ENCODE peak calls at places on chromosomes 13 and 19, in ten cellular contexts. One of them, this sample, is unnamed.
A peak's percentile ranks its signal among the peaks of the same experiment; 100 is the strongest.

GRCh38 chr19:10818306-10819123 is 17.5 kb downstream of the TMED1 start:
- DNase-seq in CD8-positive, alpha-beta memory T cell: no peak
- DNase-seq in fibroblast of mammary gland: no peak
- DNase-seq in heart right ventricle: no peak
- DNase-seq in SK-N-SH: peak; percentile 54
- DNase-seq in foreskin fibroblast: peak; percentile 53
- DNase-seq in testis: no peak
- DNase-seq in suprapubic skin: no peak
- DNase-seq in fibroblast of lung: no peak
- DNase-seq in left ventricle myocardium inferior: no peak
- DNase-seq in this sample: no peak

GRCh38 chr19:33434886-33435705 is 61.6 kb downstream of the CEBPG start:
- DNase-seq in heart right ventricle: no peak
- DNase-seq in SK-N-SH: peak; percentile 90
- DNase-seq in left ventricle myocardium inferior: peak; percentile 9
- DNase-seq in foreskin fibroblast: peak; percentile 55
- DNase-seq in CD8-positive, alpha-beta memory T cell: peak; percentile 42
- DNase-seq in suprapubic skin: no peak
- DNase-seq in fibroblast of lung: peak; percentile 40
- DNase-seq in fibroblast of mammary gland: peak; percentile 25
- DNase-seq in testis: no peak
- DNase-seq in this sample: no peak

GRCh38 chr13:97460004-97460756 is 26.2 kb downstream of the RAP2A start:
- DNase-seq in left ventricle myocardium inferior: no peak
- DNase-seq in heart right ventricle: no peak
- DNase-seq in suprapubic skin: no peak
- DNase-seq in SK-N-SH: no peak
- DNase-seq in fibroblast of lung: peak; percentile 12
- DNase-seq in testis: no peak
- DNase-seq in fibroblast of mammary gland: peak; percentile 59
- DNase-seq in CD8-positive, alpha-beta memory T cell: no peak
- DNase-seq in foreskin fibroblast: no peak
- DNase-seq in this sample: no peak

GRCh38 chr13:95292622-95293021 is 8.6 kb downstream of the ABCC4 start:
- DNase-seq in SK-N-SH: no peak
- DNase-seq in fibroblast of mammary gland: no peak
- DNase-seq in testis: no peak
- DNase-seq in left ventricle myocardium inferior: no peak
- DNase-seq in suprapubic skin: no peak
- DNase-seq in fibroblast of lung: no peak
- DNase-seq in foreskin fibroblast: no peak
- DNase-seq in CD8-positive, alpha-beta memory T cell: no peak
- DNase-seq in heart right ventricle: no peak
- DNase-seq in this sample: no peak

GRCh38 chr19:14091086-14091884 is 734 bp upstream of the SAMD1 start:
- DNase-seq in left ventricle myocardium inferior: no peak
- DNase-seq in heart right ventricle: no peak
- DNase-seq in testis: no peak
- DNase-seq in CD8-positive, alpha-beta memory T cell: peak; percentile 82
- DNase-seq in SK-N-SH: peak; percentile 93
- DNase-seq in fibroblast of lung: peak; percentile 67
- DNase-seq in foreskin fibroblast: peak; percentile 72
- DNase-seq in suprapubic skin: no peak
- DNase-seq in fibroblast of mammary gland: peak; percentile 58
- DNase-seq in this sample: peak; percentile 72

GRCh38 chr13:111908391-111908790 is 158.6 kb upstream of the SOX1 start:
- DNase-seq in heart right ventricle: no peak
- DNase-seq in fibroblast of mammary gland: no peak
- DNase-seq in testis: no peak
- DNase-seq in suprapubic skin: peak; percentile 71
- DNase-seq in CD8-positive, alpha-beta memory T cell: no peak
- DNase-seq in fibroblast of lung: no peak
- DNase-seq in left ventricle myocardium inferior: no peak
- DNase-seq in SK-N-SH: no peak
- DNase-seq in foreskin fibroblast: no peak
- DNase-seq in this sample: no peak

GRCh38 chr13:67726979-67727378 is 496.8 kb upstream of the PCDH9 start:
- DNase-seq in foreskin fibroblast: no peak
- DNase-seq in CD8-positive, alpha-beta memory T cell: no peak
- DNase-seq in fibroblast of lung: no peak
- DNase-seq in left ventricle myocardium inferior: no peak
- DNase-seq in SK-N-SH: no peak
- DNase-seq in fibroblast of mammary gland: no peak
- DNase-seq in heart right ventricle: no peak
- DNase-seq in suprapubic skin: no peak
- DNase-seq in testis: no peak
- DNase-seq in this sample: no peak

GRCh38 chr13:67023088-67023893 is 206.8 kb downstream of the PCDH9 start:
- DNase-seq in SK-N-SH: no peak
- DNase-seq in heart right ventricle: no peak
- DNase-seq in testis: no peak
- DNase-seq in left ventricle myocardium inferior: no peak
- DNase-seq in fibroblast of mammary gland: peak; percentile 80
- DNase-seq in suprapubic skin: no peak
- DNase-seq in foreskin fibroblast: peak; percentile 61
- DNase-seq in fibroblast of lung: peak; percentile 98
- DNase-seq in CD8-positive, alpha-beta memory T cell: no peak
- DNase-seq in this sample: peak; percentile 89

GRCh38 chr13:80235559-80236296 is 105.2 kb downstream of the SPRY2 start:
- DNase-seq in foreskin fibroblast: no peak
- DNase-seq in CD8-positive, alpha-beta memory T cell: no peak
- DNase-seq in testis: no peak
- DNase-seq in fibroblast of mammary gland: no peak
- DNase-seq in heart right ventricle: no peak
- DNase-seq in fibroblast of lung: peak; percentile 65
- DNase-seq in left ventricle myocardium inferior: no peak
- DNase-seq in SK-N-SH: no peak
- DNase-seq in suprapubic skin: no peak
- DNase-seq in this sample: no peak

GRCh38 chr19:1796395-1797142 is 15.5 kb downstream of the ATP8B3 start:
- DNase-seq in fibroblast of lung: no peak
- DNase-seq in CD8-positive, alpha-beta memory T cell: no peak
- DNase-seq in suprapubic skin: no peak
- DNase-seq in left ventricle myocardium inferior: no peak
- DNase-seq in foreskin fibroblast: no peak
- DNase-seq in heart right ventricle: no peak
- DNase-seq in testis: no peak
- DNase-seq in fibroblast of mammary gland: no peak
- DNase-seq in SK-N-SH: peak; percentile 61
- DNase-seq in this sample: no peak

GRCh38 chr19:8517551-8518442 is 3.8 kb upstream of the ZNF414 start:
- DNase-seq in SK-N-SH: no peak
- DNase-seq in testis: no peak
- DNase-seq in left ventricle myocardium inferior: no peak
- DNase-seq in foreskin fibroblast: peak; percentile 71
- DNase-seq in heart right ventricle: no peak
- DNase-seq in fibroblast of lung: no peak
- DNase-seq in suprapubic skin: no peak
- DNase-seq in CD8-positive, alpha-beta memory T cell: peak; percentile 81
- DNase-seq in fibroblast of mammary gland: peak; percentile 85
- DNase-seq in this sample: peak; percentile 72

GRCh38 chr19:54949412-54949811 is 2.1 kb upstream of the NLRP7 start:
- DNase-seq in heart right ventricle: no peak
- DNase-seq in fibroblast of lung: no peak
- DNase-seq in suprapubic skin: no peak
- DNase-seq in left ventricle myocardium inferior: no peak
- DNase-seq in SK-N-SH: no peak
- DNase-seq in testis: no peak
- DNase-seq in foreskin fibroblast: no peak
- DNase-seq in fibroblast of mammary gland: no peak
- DNase-seq in CD8-positive, alpha-beta memory T cell: no peak
- DNase-seq in this sample: no peak

GRCh38 chr13:99984463-99985242 is 3.1 kb downstream of the ZIC2 start:
- DNase-seq in testis: no peak
- DNase-seq in heart right ventricle: no peak
- DNase-seq in CD8-positive, alpha-beta memory T cell: no peak
- DNase-seq in SK-N-SH: peak; percentile 55
- DNase-seq in foreskin fibroblast: no peak
- DNase-seq in suprapubic skin: no peak
- DNase-seq in left ventricle myocardium inferior: no peak
- DNase-seq in fibroblast of lung: no peak
- DNase-seq in fibroblast of mammary gland: no peak
- DNase-seq in this sample: no peak

GRCh38 chr13:39106216-39106995 is 68.2 kb downstream of the NHLRC3 start:
- DNase-seq in heart right ventricle: no peak
- DNase-seq in testis: no peak
- DNase-seq in foreskin fibroblast: no peak
- DNase-seq in fibroblast of mammary gland: no peak
- DNase-seq in fibroblast of lung: no peak
- DNase-seq in SK-N-SH: no peak
- DNase-seq in CD8-positive, alpha-beta memory T cell: no peak
- DNase-seq in suprapubic skin: no peak
- DNase-seq in left ventricle myocardium inferior: no peak
- DNase-seq in this sample: no peak

GRCh38 chr19:362154-362553 is 17.6 kb upstream of the MIER2 start:
- DNase-seq in CD8-positive, alpha-beta memory T cell: no peak
- DNase-seq in testis: no peak
- DNase-seq in fibroblast of mammary gland: no peak
- DNase-seq in suprapubic skin: no peak
- DNase-seq in left ventricle myocardium inferior: no peak
- DNase-seq in heart right ventricle: no peak
- DNase-seq in foreskin fibroblast: no peak
- DNase-seq in SK-N-SH: no peak
- DNase-seq in fibroblast of lung: no peak
- DNase-seq in this sample: no peak

GRCh38 chr19:4935449-4935848 is 26.1 kb downstream of the UHRF1 start:
- DNase-seq in SK-N-SH: no peak
- DNase-seq in testis: no peak
- DNase-seq in foreskin fibroblast: no peak
- DNase-seq in heart right ventricle: no peak
- DNase-seq in fibroblast of lung: no peak
- DNase-seq in left ventricle myocardium inferior: no peak
- DNase-seq in CD8-positive, alpha-beta memory T cell: no peak
- DNase-seq in suprapubic skin: no peak
- DNase-seq in fibroblast of mammary gland: no peak
- DNase-seq in this sample: peak; percentile 94

GRCh38 chr19:53927745-53928144 is 18.7 kb downstream of the CACNG7 start:
- DNase-seq in left ventricle myocardium inferior: no peak
- DNase-seq in testis: peak; percentile 71
- DNase-seq in fibroblast of mammary gland: peak; percentile 66
- DNase-seq in suprapubic skin: no peak
- DNase-seq in heart right ventricle: no peak
- DNase-seq in fibroblast of lung: peak; percentile 58
- DNase-seq in SK-N-SH: no peak
- DNase-seq in CD8-positive, alpha-beta memory T cell: no peak
- DNase-seq in foreskin fibroblast: peak; percentile 80
- DNase-seq in this sample: peak; percentile 69

GRCh38 chr19:55691561-55692481 is 16.8 kb downstream of the EPN1 start:
- DNase-seq in SK-N-SH: no peak
- DNase-seq in testis: no peak
- DNase-seq in fibroblast of lung: no peak
- DNase-seq in heart right ventricle: no peak
- DNase-seq in fibroblast of mammary gland: no peak
- DNase-seq in foreskin fibroblast: no peak
- DNase-seq in CD8-positive, alpha-beta memory T cell: peak; percentile 46
- DNase-seq in suprapubic skin: no peak
- DNase-seq in left ventricle myocardium inferior: peak; percentile 12
- DNase-seq in this sample: no peak

GRCh38 chr13:92967923-92968322 is 258.7 kb upstream of the GPC6 start:
- DNase-seq in heart right ventricle: no peak
- DNase-seq in fibroblast of lung: peak; percentile 8
- DNase-seq in CD8-positive, alpha-beta memory T cell: no peak
- DNase-seq in SK-N-SH: no peak
- DNase-seq in suprapubic skin: no peak
- DNase-seq in foreskin fibroblast: peak; percentile 28
- DNase-seq in fibroblast of mammary gland: peak; percentile 37
- DNase-seq in testis: no peak
- DNase-seq in left ventricle myocardium inferior: no peak
- DNase-seq in this sample: no peak

GRCh38 chr19:41226053-41226873 is 7.2 kb downstream of the AXL start:
- DNase-seq in fibroblast of lung: peak; percentile 93
- DNase-seq in fibroblast of mammary gland: peak; percentile 76
- DNase-seq in CD8-positive, alpha-beta memory T cell: no peak
- DNase-seq in left ventricle myocardium inferior: peak; percentile 65
- DNase-seq in foreskin fibroblast: peak; percentile 98
- DNase-seq in heart right ventricle: peak; percentile 76
- DNase-seq in SK-N-SH: peak; percentile 56
- DNase-seq in testis: peak; percentile 95
- DNase-seq in suprapubic skin: no peak
- DNase-seq in this sample: no peak
- H3K4me3 ChIP-seq in fibroblast of lung: peak overlapping the region; percentile 51
- H3K4me3 ChIP-seq in fibroblast of mammary gland: peak overlapping the region; percentile 43
- H3K4me3 ChIP-seq in CD8-positive, alpha-beta memory T cell: peak overlapping the region; percentile 55
- H3K4me3 ChIP-seq in left ventricle myocardium inferior: peak overlapping the region; percentile 71
- H3K4me3 ChIP-seq in foreskin fibroblast: peak overlapping the region; percentile 37
- H3K4me3 ChIP-seq in heart right ventricle: peak overlapping the region; percentile 56
- H3K4me3 ChIP-seq in SK-N-SH: peak overlapping the region; percentile 9
- H3K4me3 ChIP-seq in testis: peak overlapping the region; percentile 38
- H3K4me3 ChIP-seq in suprapubic skin: peak overlapping the region; percentile 51
- H3K4me3 ChIP-seq in this sample: no peak overlapping the region

GRCh38 chr19:16068696-16069259 is 7.5 kb upstream of the TPM4 start:
- DNase-seq in left ventricle myocardium inferior: no peak
- DNase-seq in fibroblast of mammary gland: no peak
- DNase-seq in fibroblast of lung: peak; percentile 46
- DNase-seq in CD8-positive, alpha-beta memory T cell: peak; percentile 10
- DNase-seq in suprapubic skin: no peak
- DNase-seq in foreskin fibroblast: no peak
- DNase-seq in heart right ventricle: no peak
- DNase-seq in testis: no peak
- DNase-seq in SK-N-SH: no peak
- DNase-seq in this sample: no peak
- H3K4me3 ChIP-seq in left ventricle myocardium inferior: peak overlapping the region; percentile 27
- H3K4me3 ChIP-seq in fibroblast of mammary gland: peak overlapping the region; percentile 66
- H3K4me3 ChIP-seq in fibroblast of lung: peak overlapping the region; percentile 77
- H3K4me3 ChIP-seq in CD8-positive, alpha-beta memory T cell: no peak overlapping the region
- H3K4me3 ChIP-seq in suprapubic skin: peak overlapping the region; percentile 51
- H3K4me3 ChIP-seq in foreskin fibroblast: no peak overlapping the region
- H3K4me3 ChIP-seq in heart right ventricle: peak overlapping the region; percentile 39
- H3K4me3 ChIP-seq in testis: no peak overlapping the region
- H3K4me3 ChIP-seq in SK-N-SH: no peak overlapping the region
- H3K4me3 ChIP-seq in this sample: no peak overlapping the region

GRCh38 chr19:48836089-48837017 is at the start of gene HSD17B14:
- DNase-seq in fibroblast of mammary gland: peak; percentile 17
- DNase-seq in suprapubic skin: peak; percentile 83
- DNase-seq in left ventricle myocardium inferior: no peak
- DNase-seq in fibroblast of lung: peak; percentile 69
- DNase-seq in SK-N-SH: peak; percentile 67
- DNase-seq in foreskin fibroblast: peak; percentile 25
- DNase-seq in CD8-positive, alpha-beta memory T cell: no peak
- DNase-seq in heart right ventricle: no peak
- DNase-seq in testis: no peak
- DNase-seq in this sample: no peak
- H3K4me3 ChIP-seq in fibroblast of mammary gland: peak within 1 kb of the TSS; percentile 46
- H3K4me3 ChIP-seq in suprapubic skin: peak within 1 kb of the TSS; percentile 47
- H3K4me3 ChIP-seq in left ventricle myocardium inferior: peak within 1 kb of the TSS; percentile 58
- H3K4me3 ChIP-seq in fibroblast of lung: peak within 1 kb of the TSS; percentile 64
- H3K4me3 ChIP-seq in SK-N-SH: peak within 1 kb of the TSS; percentile 63
- H3K4me3 ChIP-seq in foreskin fibroblast: peak within 1 kb of the TSS; percentile 53
- H3K4me3 ChIP-seq in CD8-positive, alpha-beta memory T cell: peak within 1 kb of the TSS; percentile 66
- H3K4me3 ChIP-seq in heart right ventricle: peak within 1 kb of the TSS; percentile 53
- H3K4me3 ChIP-seq in testis: peak within 1 kb of the TSS; percentile 40
- H3K4me3 ChIP-seq in this sample: peak within 1 kb of the TSS; percentile 63

DNA sequence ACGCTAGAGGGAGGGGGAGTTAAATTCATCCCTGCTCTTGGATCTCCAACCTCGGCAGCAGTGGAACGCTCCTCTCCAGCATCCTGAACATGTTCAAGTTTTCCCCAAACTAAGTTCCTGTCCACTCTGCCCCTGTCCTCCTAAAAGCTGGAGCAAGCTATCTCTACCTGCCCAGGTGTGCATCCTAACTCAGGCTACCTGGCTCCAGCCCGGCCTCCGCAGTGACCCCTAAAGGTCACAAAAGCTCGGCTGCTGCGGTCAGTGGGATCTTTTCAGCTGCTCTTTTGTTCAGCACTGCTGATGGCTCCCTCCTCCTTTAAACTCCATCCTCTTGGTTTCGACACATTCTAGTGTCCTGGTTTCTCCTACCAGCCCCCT is 1.4 kb downstream of the DCUN1D2 start:
- DNase-seq in fibroblast of mammary gland: no peak
- DNase-seq in foreskin fibroblast: peak; percentile 10
- DNase-seq in heart right ventricle: no peak
- DNase-seq in testis: no peak
- DNase-seq in suprapubic skin: no peak
- DNase-seq in left ventricle myocardium inferior: no peak
- DNase-seq in SK-N-SH: no peak
- DNase-seq in fibroblast of lung: no peak
- DNase-seq in CD8-positive, alpha-beta memory T cell: no peak
- DNase-seq in this sample: no peak
- H3K4me3 ChIP-seq in fibroblast of mammary gland: peak overlapping the region; percentile 73
- H3K4me3 ChIP-seq in foreskin fibroblast: peak overlapping the region; percentile 56
- H3K4me3 ChIP-seq in heart right ventricle: peak overlapping the region; percentile 85
- H3K4me3 ChIP-seq in testis: peak overlapping the region; percentile 77
- H3K4me3 ChIP-seq in suprapubic skin: peak overlapping the region; percentile 98
- H3K4me3 ChIP-seq in left ventricle myocardium inferior: peak overlapping the region; percentile 92
- H3K4me3 ChIP-seq in SK-N-SH: peak overlapping the region; percentile 65
- H3K4me3 ChIP-seq in fibroblast of lung: peak overlapping the region; percentile 89
- H3K4me3 ChIP-seq in CD8-positive, alpha-beta memory T cell: peak overlapping the region; percentile 84
- H3K4me3 ChIP-seq in this sample: peak overlapping the region; percentile 65

This sample was measured in Jurkat, Clone E6-1.